ENCODE peak calls at places on chromosomes 12 and 14, in nine cellular contexts. O, Z, S, F, L, G, Q, W and D are unnamed samples.

GRCh38 chr14:33840797-33841196 is 110.1 kb downstream of the EGLN3 start:
- DNase-seq in Z (no peak), G (no peak), W (no peak), S (no peak), L (no peak), F (no peak), Q (no peak), O (no peak), D (no peak)

GRCh38 chr14:67943947-67944346 is 124.4 kb downstream of the RAD51B start:
- DNase-seq in G (peak; percentile 53), F (peak; percentile 36), S (peak; percentile 68), W (peak; percentile 59), Z (peak; percentile 61), O (peak; percentile 55), Q (peak; percentile 6), L (no peak), D (peak; percentile 56)

GRCh38 chr12:16229676-16230075 is 47.8 kb downstream of the SLC15A5 start:
- DNase-seq in G (no peak), Q (no peak), W (no peak), L (no peak), O (no peak), S (no peak), Z (no peak), F (no peak), D (no peak)

GRCh38 chr12:78887008-78887407 is 22.4 kb downstream of the SYT1 start:
- DNase-seq in Z (no peak), O (no peak), L (no peak), F (no peak), W (peak; percentile 72), Q (no peak), G (no peak), S (no peak), D (no peak)

GRCh38 chr14:37090026-37090425 is 82.4 kb downstream of the SLC25A21 start:
- DNase-seq in O (no peak), S (no peak), L (no peak), Z (peak; percentile 23), F (no peak), G (no peak), W (no peak), Q (no peak), D (no peak)

GRCh38 chr14:78851189-78851588 is 681.0 kb downstream of the NRXN3 start:
- DNase-seq in Z (no peak), F (no peak), L (no peak), O (no peak), G (no peak), Q (no peak), W (no peak), S (no peak), D (no peak)

GRCh38 chr14:89621009-89621421 is 204.0 kb upstream of the FOXN3 start:
- DNase-seq in L (no peak), S (no peak), Z (no peak), Q (no peak), W (no peak), F (no peak), O (peak; percentile 67), G (no peak), D (no peak)

GRCh38 chr14:61145903-61146411 is 135.2 kb downstream of the TMEM30B start:
- DNase-seq in G (no peak), Z (peak; percentile 82), S (no peak), O (no peak), F (no peak), Q (no peak), L (no peak), W (no peak), D (no peak)

GRCh38 chr12:92244036-92244435 is 98.4 kb upstream of the BTG1 start:
- DNase-seq in G (no peak), L (no peak), O (no peak), W (no peak), Q (no peak), F (no peak), Z (no peak), S (no peak), D (no peak)

GRCh38 chr12:121209629-121210572 is at the start of gene P2RX4:
- DNase-seq in S (peak; percentile 88), O (peak; percentile 90), L (peak; percentile 67), Q (peak; percentile 88), Z (peak; percentile 89), W (no peak), F (peak; percentile 85), G (peak; percentile 89), D (peak; percentile 92)

GRCh38 chr12:29113101-29113500 is 36.0 kb upstream of the FAR2 start:
- DNase-seq in W (no peak), S (no peak), F (no peak), Z (no peak), O (no peak), Q (no peak), L (no peak), G (no peak), D (no peak)

GRCh38 chr12:49041036-49041880 is 19.3 kb downstream of the KMT2D start:
- DNase-seq in F (no peak), W (no peak), L (no peak), Q (no peak), S (no peak), O (no peak), G (no peak), Z (no peak), D (no peak)